ENCODE peak calls at places on chromosomes 5 and 9, in seven cellular contexts. J is GM12878, P is HCT116, L is H1, F is SK-N-SH, V is K562, Y is HepG2. U is an unnamed sample.

GRCh38 chr5:14364096-14364495 is 217.5 kb upstream of the OTULINL start:
- DNase-seq in J (no peak), P (no peak), L (no peak), F (peak), V (no peak), Y (no peak), U (peak)

GRCh38 chr9:36864491-36865410 is 169.3 kb downstream of the PAX5 start:
- DNase-seq in J (no peak), P (no peak), L (no peak), F (no peak), V (no peak), Y (no peak), U (no peak)

GRCh38 chr9:127162046-127162445 is 39.6 kb upstream of the ANGPTL2 start:
- DNase-seq in J (no peak), P (no peak), L (no peak), F (no peak), V (no peak), Y (no peak), U (peak)

GRCh38 chr5:93576994-93577575 is 3.9 kb downstream of the NR2F1-AS1 start:
- DNase-seq in J (no peak), P (no peak), L (no peak), F (no peak), V (no peak), Y (no peak), U (no peak)

GRCh38 chr5:146482775-146483174 is 33.2 kb downstream of the GPR151 start:
- DNase-seq in J (no peak), P (no peak), L (no peak), F (no peak), V (no peak), Y (no peak), U (no peak)

GRCh38 chr5:65800775-65801174 is 78.8 kb downstream of the NLN start:
- DNase-seq in J (no peak), P (no peak), L (no peak), F (no peak), V (no peak), Y (no peak), U (no peak)

GRCh38 chr9:34072410-34072809 is 23.7 kb upstream of the UBAP2 start:
- DNase-seq in J (no peak), P (peak), L (no peak), F (no peak), V (no peak), Y (no peak), U (peak)

GRCh38 chr5:103674321-103674720 is 111.7 kb upstream of the NUDT12 start:
- DNase-seq in J (no peak), P (no peak), L (no peak), F (no peak), V (no peak), Y (no peak), U (no peak)

GRCh38 chr5:32278403-32278802 is 34.3 kb downstream of the MTMR12 start:
- DNase-seq in J (no peak), P (no peak), L (no peak), F (no peak), V (no peak), Y (no peak), U (no peak)

GRCh38 chr5:135140805-135141204 is 106.8 kb upstream of the PITX1 start:
- DNase-seq in J (no peak), P (peak), L (no peak), F (no peak), V (no peak), Y (no peak), U (no peak)

GRCh38 chr9:112925058-112925641 is 34.5 kb upstream of the SLC46A2 start:
- DNase-seq in J (no peak), P (peak), L (no peak), F (peak), V (peak), Y (peak), U (no peak)

GRCh38 chr5:107985144-107985543 is 314.4 kb upstream of the EFNA5 start:
- DNase-seq in J (no peak), P (peak), L (no peak), F (no peak), V (no peak), Y (no peak), U (no peak)

GRCh38 chr5:40389591-40389990 is 290.1 kb upstream of the PTGER4 start:
- DNase-seq in J (no peak), P (no peak), L (no peak), F (no peak), V (no peak), Y (no peak), U (no peak)

GRCh38 chr5:32522429-32523143 is 62.8 kb upstream of the SUB1 start:
- DNase-seq in J (no peak), P (no peak), L (no peak), F (no peak), V (no peak), Y (no peak), U (no peak)

GRCh38 chr5:14720236-14720923 is 55.9 kb downstream of the OTULIN start:
- DNase-seq in J (no peak), P (no peak), L (no peak), F (no peak), V (no peak), Y (no peak), U (no peak)

GRCh38 chr9:126937444-126937843 is 22.9 kb downstream of the RALGPS1 start:
- DNase-seq in J (no peak), P (no peak), L (no peak), F (no peak), V (no peak), Y (no peak), U (no peak)

GRCh38 chr5:149838881-149839739 is 105.5 kb downstream of the PDE6A start:
- DNase-seq in J (no peak), P (peak), L (no peak), F (no peak), V (no peak), Y (no peak), U (no peak)

GRCh38 chr5:9168791-9169611 is 376.9 kb downstream of the SEMA5A start:
- DNase-seq in J (no peak), P (no peak), L (no peak), F (no peak), V (no peak), Y (no peak), U (no peak)

GRCh38 chr5:2888520-2889060 is 137.1 kb upstream of the IRX2 start:
- DNase-seq in J (no peak), P (no peak), L (peak), F (no peak), V (no peak), Y (no peak), U (no peak)

GRCh38 chr9:16532681-16533450 is 337.6 kb downstream of the BNC2 start:
- DNase-seq in J (no peak), P (no peak), L (no peak), F (no peak), V (no peak), Y (no peak), U (no peak)

GRCh38 chr5:3741372-3741770 is 145.7 kb downstream of the IRX1 start:
- DNase-seq in J (no peak), P (no peak), L (no peak), F (no peak), V (no peak), Y (no peak), U (no peak)

GRCh38 chr5:144328980-144329379 is 158.3 kb downstream of the KCTD16 start:
- DNase-seq in J (no peak), P (no peak), L (no peak), F (no peak), V (no peak), Y (no peak), U (no peak)

GRCh38 chr5:136094189-136094912 is 38.3 kb upstream of the SMAD5 start:
- DNase-seq in J (no peak), P (no peak), L (no peak), F (no peak), V (no peak), Y (peak), U (no peak)

GRCh38 chr9:134390537-134390936 is 64.3 kb downstream of the RXRA start:
- DNase-seq in J (no peak), P (no peak), L (no peak), F (no peak), V (no peak), Y (no peak), U (no peak)

GRCh38 chr9:129910628-129911567 is 75.6 kb downstream of the USP20 start:
- DNase-seq in J (no peak), P (peak), L (no peak), F (no peak), V (peak), Y (no peak), U (no peak)

GRCh38 chr5:82793808-82794419 is 283.3 kb downstream of the TMEM167A start:
- DNase-seq in J (no peak), P (peak), L (peak), F (peak), V (peak), Y (peak), U (no peak)

GRCh38 chr9:107819772-107820171 is 330.2 kb upstream of the KLF4 start:
- DNase-seq in J (no peak), P (no peak), L (no peak), F (no peak), V (no peak), Y (no peak), U (peak)
- TF ChIP-seq JUND in J (no peak), P (no peak), L (no peak), F (no peak), V (no peak), Y (no peak), U (peak)

DNA sequence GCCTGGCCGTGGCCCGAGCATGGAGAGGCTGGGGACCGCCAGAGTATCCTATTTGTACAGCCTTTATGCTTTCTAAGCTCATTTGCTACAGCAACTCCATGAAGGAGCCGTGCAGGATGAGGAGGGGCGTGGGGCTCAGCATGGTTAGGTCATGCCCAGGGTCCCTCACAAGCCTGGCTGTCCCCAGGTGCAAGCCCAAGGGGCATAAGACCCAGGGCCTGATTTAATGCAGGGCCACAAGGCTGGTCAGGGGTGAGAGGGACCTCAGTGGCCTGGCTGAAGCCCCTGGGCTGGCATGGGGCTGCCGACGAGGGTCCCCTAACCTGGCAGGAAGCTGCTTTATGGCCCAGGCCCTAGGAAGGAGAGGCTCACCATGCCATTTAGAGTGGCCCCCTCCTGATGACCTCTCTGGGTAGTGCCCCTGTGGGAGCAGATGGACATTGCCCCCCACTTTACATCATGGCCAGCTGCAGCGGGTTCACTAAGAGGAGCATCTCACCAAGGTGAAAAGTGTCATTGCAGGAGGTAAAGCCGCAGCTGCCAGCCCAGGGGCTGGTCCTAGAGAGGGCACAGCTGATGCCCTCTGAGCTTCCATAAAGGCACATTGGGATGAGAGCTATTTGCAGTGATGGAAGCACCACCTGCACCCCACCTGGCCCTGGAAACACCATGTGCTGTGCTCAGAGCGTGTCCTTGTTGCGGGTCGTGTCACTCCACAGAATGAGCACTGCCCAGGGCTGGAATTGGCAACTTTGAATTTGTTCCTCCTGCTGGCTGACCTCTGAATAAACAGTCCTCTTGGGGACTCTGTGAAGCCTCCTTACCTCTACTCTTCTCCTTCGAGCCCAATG is 58.9 kb downstream of the ZNF618 start:
- DNase-seq in J (no peak), P (no peak), L (peak), F (no peak), V (no peak), Y (no peak), U (no peak)
- TF ChIP-seq JUND in J (no peak), P (no peak), L (no peak), F (no peak), V (no peak), Y (no peak), U (no peak)

GRCh38 chr5:10896016-10896415 is 135.0 kb upstream of the DAP start:
- DNase-seq in J (no peak), P (no peak), L (no peak), F (no peak), V (no peak), Y (peak), U (no peak)

GRCh38 chr5:10894445-10895054 is 133.5 kb upstream of the DAP start:
- DNase-seq in J (no peak), P (no peak), L (no peak), F (no peak), V (no peak), Y (no peak), U (no peak)

GRCh38 chr5:10891193-10891592 is 130.2 kb upstream of the DAP start:
- DNase-seq in J (no peak), P (no peak), L (no peak), F (no peak), V (no peak), Y (no peak), U (no peak)

GRCh38 chr5:10892135-10892910 is 131.3 kb upstream of the DAP start:
- DNase-seq in J (no peak), P (no peak), L (no peak), F (no peak), V (peak), Y (no peak), U (no peak)

DNA sequence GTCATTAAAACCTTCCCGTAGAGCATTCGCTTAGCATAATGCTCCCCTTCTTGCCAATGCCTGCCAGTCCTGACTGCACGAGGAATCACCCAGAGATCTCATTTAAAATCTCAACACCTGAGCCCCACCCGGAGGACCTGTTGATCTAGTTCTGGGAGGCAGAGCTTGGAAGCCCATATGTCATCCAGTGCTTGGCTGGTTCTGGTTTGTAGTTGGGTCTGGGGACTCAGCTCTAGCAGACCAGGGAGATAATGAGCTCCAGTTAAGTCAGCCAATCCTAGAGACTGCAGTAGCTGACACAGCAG is 131.8 kb upstream of the DAP start:
- DNase-seq in J (no peak), P (no peak), L (no peak), F (no peak), V (no peak), Y (no peak), U (no peak)
- TF ChIP-seq JUND in J (no peak), P (no peak), L (no peak), F (no peak), V (no peak), Y (no peak), U (no peak)

GRCh38 chr9:105993921-105994715 is 299.8 kb downstream of the TMEM38B start:
- DNase-seq in J (no peak), P (no peak), L (no peak), F (no peak), V (no peak), Y (no peak), U (no peak)

GRCh38 chr9:105994970-105995369 is 300.6 kb downstream of the TMEM38B start:
- DNase-seq in J (no peak), P (no peak), L (no peak), F (no peak), V (peak), Y (no peak), U (peak)

GRCh38 chr9:105993051-105993854 is 298.9 kb downstream of the TMEM38B start:
- DNase-seq in J (no peak), P (no peak), L (no peak), F (no peak), V (no peak), Y (no peak), U (no peak)
- TF ChIP-seq JUND in J (no peak), P (no peak), L (no peak), F (no peak), V (no peak), Y (no peak), U (no peak)

GRCh38 chr5:127074466-127074865 is 1.2 kb upstream of the C5orf63 start:
- DNase-seq in J (no peak), P (no peak), L (no peak), F (no peak), V (no peak), Y (no peak), U (no peak)

GRCh38 chr5:127077346-127077745 is 4.0 kb upstream of the C5orf63 start:
- DNase-seq in J (no peak), P (no peak), L (no peak), F (no peak), V (no peak), Y (no peak), U (no peak)

GRCh38 chr5:127070243-127070642 is 3.1 kb downstream of the C5orf63 start:
- DNase-seq in J (no peak), P (no peak), L (no peak), F (no peak), V (no peak), Y (no peak), U (no peak)

GRCh38 chr5:127076730-127077129 is 3.4 kb upstream of the C5orf63 start:
- DNase-seq in J (no peak), P (no peak), L (no peak), F (no peak), V (no peak), Y (no peak), U (no peak)

DNA sequence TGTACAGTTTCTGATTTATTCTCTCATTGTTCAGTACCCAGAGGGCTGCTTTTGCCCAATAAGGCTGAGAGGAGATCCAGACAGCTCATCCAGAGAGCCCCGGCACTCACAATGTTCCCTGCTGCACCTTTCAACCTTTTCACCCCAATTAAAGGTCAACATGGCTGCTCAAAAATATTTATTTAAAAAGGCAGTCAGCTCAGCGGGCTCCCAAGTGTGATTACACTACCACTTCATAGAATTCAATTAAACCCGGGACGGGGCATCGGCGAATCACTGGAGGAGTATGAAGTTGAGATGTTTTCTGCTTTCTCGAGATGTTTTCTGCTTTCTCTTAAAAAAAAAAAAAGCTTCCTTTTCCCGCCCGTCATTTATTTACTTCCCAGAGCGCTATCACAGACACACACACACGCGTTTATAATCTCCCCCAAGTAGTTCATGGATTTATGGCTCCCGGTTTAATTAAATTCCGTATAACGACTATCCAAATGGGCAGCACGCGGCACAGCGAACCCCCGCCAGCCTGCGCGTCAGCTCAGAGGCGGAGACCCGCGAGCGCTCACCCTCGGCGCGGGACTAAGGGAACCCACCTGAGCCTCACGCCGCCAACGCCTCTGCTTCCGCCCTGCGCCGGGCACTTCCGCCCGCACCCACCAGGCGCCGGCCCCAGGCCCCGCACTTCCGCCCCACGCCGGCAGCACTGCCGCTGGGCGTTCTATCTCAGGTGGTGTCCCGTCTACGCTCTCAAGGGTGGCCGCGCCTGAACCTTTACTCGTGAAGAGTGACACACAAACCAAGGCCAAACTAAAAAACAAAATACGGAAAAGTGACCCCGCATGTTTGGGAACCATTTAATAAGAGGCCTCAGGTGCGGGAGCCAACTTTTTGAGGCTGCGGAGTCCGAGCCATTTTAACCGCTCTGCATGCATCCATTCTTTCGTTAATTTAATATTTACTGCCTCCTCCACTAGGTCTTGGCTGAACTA is at the start of gene C5orf63:
- DNase-seq in J (peak), P (peak), L (no peak), F (peak), V (peak), Y (peak), U (peak)
- TF ChIP-seq JUND in J (no peak), P (no peak), L (no peak), F (no peak), V (no peak), Y (no peak), U (no peak)

DNA sequence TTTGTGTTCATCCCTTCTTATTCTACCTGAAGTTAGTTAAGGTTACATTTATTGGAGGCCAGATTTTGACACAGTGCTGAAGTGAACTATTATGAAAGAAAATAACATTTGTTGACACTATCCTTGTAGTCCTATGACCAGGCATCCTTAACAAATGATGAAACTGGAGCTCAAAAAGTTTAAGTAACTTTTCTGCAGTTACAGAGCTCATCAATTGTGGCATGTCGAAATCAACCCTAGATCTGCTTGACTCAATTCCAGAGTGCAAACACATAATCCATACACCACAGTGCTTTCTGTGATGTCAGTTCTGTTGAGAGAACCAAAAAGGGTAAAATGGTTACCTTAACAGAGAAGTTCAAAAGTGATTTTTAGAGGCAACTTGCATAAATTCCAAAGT is 28.6 kb downstream of the KCNN2 start:
- DNase-seq in J (no peak), P (no peak), L (no peak), F (no peak), V (no peak), Y (no peak), U (no peak)
- TF ChIP-seq JUND in J (no peak), P (no peak), L (no peak), F (no peak), V (no peak), Y (no peak), U (no peak)

GRCh38 chr5:68122439-68122906 is 93.1 kb upstream of the PIK3R1 start:
- DNase-seq in J (no peak), P (no peak), L (no peak), F (no peak), V (no peak), Y (no peak), U (no peak)

GRCh38 chr5:68116868-68117411 is 98.6 kb upstream of the PIK3R1 start:
- DNase-seq in J (no peak), P (no peak), L (no peak), F (no peak), V (no peak), Y (no peak), U (no peak)

GRCh38 chr5:68126871-68127270 is 88.7 kb upstream of the PIK3R1 start:
- DNase-seq in J (no peak), P (no peak), L (no peak), F (no peak), V (no peak), Y (no peak), U (no peak)

DNA sequence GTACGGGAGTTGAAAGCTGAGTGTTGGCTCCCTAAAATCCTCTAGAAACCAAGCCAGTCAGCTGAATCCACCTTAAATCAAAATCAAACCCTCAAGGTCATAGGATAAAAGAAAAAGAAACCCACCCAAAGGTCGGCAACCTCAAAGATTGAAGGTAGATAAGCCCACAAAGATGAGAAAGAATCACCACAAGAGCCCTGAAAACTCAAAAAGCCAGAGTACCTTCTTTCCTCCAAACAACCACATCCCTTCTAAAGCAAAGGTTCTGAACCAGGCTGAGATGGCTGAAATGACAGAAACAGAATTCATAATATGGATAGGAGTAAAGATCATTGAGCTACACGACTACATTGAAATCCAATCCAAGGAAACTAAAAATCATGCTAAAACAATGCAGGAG is 92.6 kb upstream of the PIK3R1 start:
- DNase-seq in J (no peak), P (no peak), L (no peak), F (no peak), V (no peak), Y (no peak), U (no peak)
- TF ChIP-seq JUND in J (no peak), P (no peak), L (no peak), F (no peak), V (no peak), Y (no peak), U (no peak)

GRCh38 chr5:1670342-1670741 is 129.3 kb downstream of the MRPL36 start:
- DNase-seq in J (no peak), P (no peak), L (no peak), F (no peak), V (no peak), Y (no peak), U (no peak)
- TF ChIP-seq JUND in J (no peak), P (no peak), L (no peak), F (no peak), V (no peak), Y (no peak), U (no peak)